ENCODE peak calls at places on chromosome X, in seven cellular contexts. One of them, this sample, is unnamed.

GRCh38 chrX:149711545-149712236 is at the start of gene MAGEA11:
- DNase-seq in CD4-positive, alpha-beta T cell: no peak
- DNase-seq in AG10803: no peak
- DNase-seq in lower lobe of right lung: no peak
- DNase-seq in fibroblast of pulmonary artery: no peak
- DNase-seq in choroid plexus epithelial cell: no peak
- DNase-seq in progenitor cell of endocrine pancreas: no peak
- DNase-seq in this sample: no peak

GRCh38 chrX:141278306-141278705 is 36.0 kb upstream of the SPANXC start:
- DNase-seq in CD4-positive, alpha-beta T cell: no peak
- DNase-seq in AG10803: peak; percentile 4
- DNase-seq in lower lobe of right lung: no peak
- DNase-seq in fibroblast of pulmonary artery: peak; percentile 35
- DNase-seq in choroid plexus epithelial cell: peak; percentile 36
- DNase-seq in progenitor cell of endocrine pancreas: no peak
- DNase-seq in this sample: peak; percentile 1

GRCh38 chrX:7690842-7691241 is 152.1 kb upstream of the VCX start:
- DNase-seq in CD4-positive, alpha-beta T cell: no peak
- DNase-seq in AG10803: no peak
- DNase-seq in lower lobe of right lung: no peak
- DNase-seq in fibroblast of pulmonary artery: no peak
- DNase-seq in choroid plexus epithelial cell: no peak
- DNase-seq in progenitor cell of endocrine pancreas: no peak
- DNase-seq in this sample: no peak

GRCh38 chrX:45172890-45173289 is 27.8 kb downstream of the DIPK2B start:
- DNase-seq in CD4-positive, alpha-beta T cell: no peak
- DNase-seq in AG10803: peak; percentile 30
- DNase-seq in lower lobe of right lung: no peak
- DNase-seq in fibroblast of pulmonary artery: peak; percentile 18
- DNase-seq in choroid plexus epithelial cell: peak; percentile 61
- DNase-seq in progenitor cell of endocrine pancreas: no peak
- DNase-seq in this sample: no peak

GRCh38 chrX:24846551-24847170 is 152.9 kb downstream of the POLA1 start:
- DNase-seq in CD4-positive, alpha-beta T cell: no peak
- DNase-seq in AG10803: peak; percentile 55
- DNase-seq in lower lobe of right lung: no peak
- DNase-seq in fibroblast of pulmonary artery: peak; percentile 59
- DNase-seq in choroid plexus epithelial cell: peak; percentile 64
- DNase-seq in progenitor cell of endocrine pancreas: no peak
- DNase-seq in this sample: no peak

GRCh38 chrX:120365320-120365719 is 3.4 kb downstream of the ATP1B4 start:
- DNase-seq in CD4-positive, alpha-beta T cell: peak; percentile 20
- DNase-seq in AG10803: peak; percentile 3
- DNase-seq in lower lobe of right lung: peak; percentile 51
- DNase-seq in fibroblast of pulmonary artery: peak; percentile 11
- DNase-seq in choroid plexus epithelial cell: peak; percentile 23
- DNase-seq in progenitor cell of endocrine pancreas: peak; percentile 13
- DNase-seq in this sample: no peak

GRCh38 chrX:111719426-111720210 is 38.6 kb downstream of the ALG13 start:
- DNase-seq in CD4-positive, alpha-beta T cell: no peak
- DNase-seq in AG10803: peak; percentile 1
- DNase-seq in lower lobe of right lung: no peak
- DNase-seq in fibroblast of pulmonary artery: peak; percentile 14
- DNase-seq in choroid plexus epithelial cell: peak; percentile 17
- DNase-seq in progenitor cell of endocrine pancreas: no peak
- DNase-seq in this sample: no peak

GRCh38 chrX:93591398-93591797 is 82.0 kb downstream of the NAP1L3 start:
- DNase-seq in CD4-positive, alpha-beta T cell: no peak
- DNase-seq in AG10803: no peak
- DNase-seq in lower lobe of right lung: no peak
- DNase-seq in fibroblast of pulmonary artery: no peak
- DNase-seq in choroid plexus epithelial cell: no peak
- DNase-seq in progenitor cell of endocrine pancreas: no peak
- DNase-seq in this sample: no peak

GRCh38 chrX:154308108-154308946 is 12.7 kb downstream of the TKTL1 start:
- DNase-seq in CD4-positive, alpha-beta T cell: peak; percentile 71
- DNase-seq in AG10803: peak; percentile 30
- DNase-seq in lower lobe of right lung: peak; percentile 52
- DNase-seq in fibroblast of pulmonary artery: peak; percentile 55
- DNase-seq in choroid plexus epithelial cell: peak; percentile 52
- DNase-seq in progenitor cell of endocrine pancreas: peak; percentile 38
- DNase-seq in this sample: peak; percentile 75

GRCh38 chrX:153708415-153708814 is 15.8 kb downstream of the BCAP31 start:
- DNase-seq in CD4-positive, alpha-beta T cell: no peak
- DNase-seq in AG10803: peak; percentile 65
- DNase-seq in lower lobe of right lung: peak; percentile 65
- DNase-seq in fibroblast of pulmonary artery: peak; percentile 78
- DNase-seq in choroid plexus epithelial cell: peak; percentile 90
- DNase-seq in progenitor cell of endocrine pancreas: peak; percentile 56
- DNase-seq in this sample: peak; percentile 62

GRCh38 chrX:13376857-13377441 is 57.1 kb upstream of the ATXN3L start:
- DNase-seq in CD4-positive, alpha-beta T cell: no peak
- DNase-seq in AG10803: peak; percentile 99
- DNase-seq in lower lobe of right lung: no peak
- DNase-seq in fibroblast of pulmonary artery: peak; percentile 96
- DNase-seq in choroid plexus epithelial cell: peak; percentile 96
- DNase-seq in progenitor cell of endocrine pancreas: no peak
- DNase-seq in this sample: no peak

GRCh38 chrX:41921492-41922124 is 1.7 kb downstream of the CASK start:
- DNase-seq in CD4-positive, alpha-beta T cell: no peak
- DNase-seq in AG10803: peak; percentile 71
- DNase-seq in lower lobe of right lung: no peak
- DNase-seq in fibroblast of pulmonary artery: peak; percentile 73
- DNase-seq in choroid plexus epithelial cell: peak; percentile 68
- DNase-seq in progenitor cell of endocrine pancreas: no peak
- DNase-seq in this sample: no peak

GRCh38 chrX:143781103-143781502 is 60.6 kb upstream of the SPANXN2 start:
- DNase-seq in CD4-positive, alpha-beta T cell: no peak
- DNase-seq in AG10803: peak; percentile 32
- DNase-seq in lower lobe of right lung: no peak
- DNase-seq in fibroblast of pulmonary artery: peak; percentile 15
- DNase-seq in choroid plexus epithelial cell: peak; percentile 1
- DNase-seq in progenitor cell of endocrine pancreas: no peak
- DNase-seq in this sample: no peak

GRCh38 chrX:103846395-103846794 is 14.3 kb upstream of the RAB9B start:
- DNase-seq in CD4-positive, alpha-beta T cell: no peak
- DNase-seq in AG10803: no peak
- DNase-seq in lower lobe of right lung: no peak
- DNase-seq in fibroblast of pulmonary artery: peak; percentile 12
- DNase-seq in choroid plexus epithelial cell: peak; percentile 7
- DNase-seq in progenitor cell of endocrine pancreas: no peak
- DNase-seq in this sample: no peak

GRCh38 chrX:131633285-131633917 is 89.5 kb downstream of the OR13H1 start:
- DNase-seq in CD4-positive, alpha-beta T cell: peak; percentile 4
- DNase-seq in AG10803: peak; percentile 43
- DNase-seq in lower lobe of right lung: no peak
- DNase-seq in fibroblast of pulmonary artery: peak; percentile 54
- DNase-seq in choroid plexus epithelial cell: peak; percentile 56
- DNase-seq in progenitor cell of endocrine pancreas: peak; percentile 55
- DNase-seq in this sample: peak; percentile 71

GRCh38 chrX:3191821-3192220 is 150.6 kb downstream of the ARSF start:
- DNase-seq in CD4-positive, alpha-beta T cell: no peak
- DNase-seq in AG10803: peak; percentile 84
- DNase-seq in lower lobe of right lung: no peak
- DNase-seq in fibroblast of pulmonary artery: no peak
- DNase-seq in choroid plexus epithelial cell: no peak
- DNase-seq in progenitor cell of endocrine pancreas: no peak
- DNase-seq in this sample: no peak

GRCh38 chrX:3713225-3713936 is at the start of gene PRKX:
- DNase-seq in CD4-positive, alpha-beta T cell: peak; percentile 60
- DNase-seq in AG10803: peak; percentile 27
- DNase-seq in lower lobe of right lung: peak; percentile 58
- DNase-seq in fibroblast of pulmonary artery: peak; percentile 42
- DNase-seq in choroid plexus epithelial cell: peak; percentile 41
- DNase-seq in progenitor cell of endocrine pancreas: peak; percentile 61
- DNase-seq in this sample: peak; percentile 57

GRCh38 chrX:12206413-12206812 is 68.1 kb downstream of the FRMPD4 start:
- DNase-seq in CD4-positive, alpha-beta T cell: no peak
- DNase-seq in AG10803: no peak
- DNase-seq in lower lobe of right lung: no peak
- DNase-seq in fibroblast of pulmonary artery: no peak
- DNase-seq in choroid plexus epithelial cell: no peak
- DNase-seq in progenitor cell of endocrine pancreas: no peak
- DNase-seq in this sample: no peak

GRCh38 chrX:55480390-55481062 is 9.1 kb downstream of the USP51 start:
- DNase-seq in CD4-positive, alpha-beta T cell: no peak
- DNase-seq in AG10803: no peak
- DNase-seq in lower lobe of right lung: no peak
- DNase-seq in fibroblast of pulmonary artery: no peak
- DNase-seq in choroid plexus epithelial cell: no peak
- DNase-seq in progenitor cell of endocrine pancreas: no peak
- DNase-seq in this sample: no peak

GRCh38 chrX:96719161-96719875 is 34.7 kb downstream of the DIAPH2 start:
- DNase-seq in CD4-positive, alpha-beta T cell: no peak
- DNase-seq in AG10803: no peak
- DNase-seq in lower lobe of right lung: no peak
- DNase-seq in fibroblast of pulmonary artery: no peak
- DNase-seq in choroid plexus epithelial cell: no peak
- DNase-seq in progenitor cell of endocrine pancreas: no peak
- DNase-seq in this sample: no peak

GRCh38 chrX:22800806-22801205 is 199.0 kb upstream of the DDX53 start:
- DNase-seq in CD4-positive, alpha-beta T cell: no peak
- DNase-seq in AG10803: peak; percentile 0
- DNase-seq in lower lobe of right lung: no peak
- DNase-seq in fibroblast of pulmonary artery: peak; percentile 14
- DNase-seq in choroid plexus epithelial cell: peak; percentile 5
- DNase-seq in progenitor cell of endocrine pancreas: no peak
- DNase-seq in this sample: no peak

GRCh38 chrX:123731258-123731986 is 1.4 kb downstream of the THOC2 start:
- DNase-seq in CD4-positive, alpha-beta T cell: no peak
- DNase-seq in AG10803: no peak
- DNase-seq in lower lobe of right lung: peak; percentile 59
- DNase-seq in fibroblast of pulmonary artery: peak; percentile 38
- DNase-seq in choroid plexus epithelial cell: peak; percentile 37
- DNase-seq in progenitor cell of endocrine pancreas: no peak
- DNase-seq in this sample: no peak

GRCh38 chrX:13293700-13294099 is 26.2 kb downstream of the ATXN3L start:
- DNase-seq in CD4-positive, alpha-beta T cell: no peak
- DNase-seq in AG10803: no peak
- DNase-seq in lower lobe of right lung: no peak
- DNase-seq in fibroblast of pulmonary artery: no peak
- DNase-seq in choroid plexus epithelial cell: no peak
- DNase-seq in progenitor cell of endocrine pancreas: no peak
- DNase-seq in this sample: no peak

GRCh38 chrX:108541286-108541685 is 101.6 kb downstream of the COL4A5 start:
- DNase-seq in CD4-positive, alpha-beta T cell: no peak
- DNase-seq in AG10803: no peak
- DNase-seq in lower lobe of right lung: no peak
- DNase-seq in fibroblast of pulmonary artery: no peak
- DNase-seq in choroid plexus epithelial cell: no peak
- DNase-seq in progenitor cell of endocrine pancreas: no peak
- DNase-seq in this sample: no peak

GRCh38 chrX:39953879-39954278 is 143.9 kb downstream of the BCOR start:
- DNase-seq in CD4-positive, alpha-beta T cell: no peak
- DNase-seq in AG10803: no peak
- DNase-seq in lower lobe of right lung: peak; percentile 86
- DNase-seq in fibroblast of pulmonary artery: peak; percentile 47
- DNase-seq in choroid plexus epithelial cell: peak; percentile 78
- DNase-seq in progenitor cell of endocrine pancreas: no peak
- DNase-seq in this sample: no peak

DNA sequence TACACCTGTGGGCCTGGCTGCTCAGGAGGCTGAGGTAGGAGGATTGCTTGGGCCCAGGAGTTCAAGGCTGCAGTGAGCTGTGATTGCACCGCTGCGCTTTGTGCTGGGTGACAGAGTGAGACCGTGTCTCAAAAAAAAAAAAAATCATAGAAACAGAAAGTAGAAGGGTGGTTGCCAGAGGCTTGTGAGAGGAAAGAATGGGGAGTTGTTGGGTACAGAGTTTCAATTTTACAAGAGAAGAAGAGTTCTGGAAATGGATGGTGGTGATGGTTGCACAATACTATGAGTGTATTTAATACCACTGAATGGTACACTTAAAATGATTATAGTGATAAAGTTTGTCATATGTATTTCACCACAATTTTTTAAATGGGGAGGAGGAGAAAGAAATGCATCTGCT is 10.2 kb upstream of the GLOD5 start:
- DNase-seq in CD4-positive, alpha-beta T cell: no peak
- DNase-seq in AG10803: no peak
- DNase-seq in lower lobe of right lung: no peak
- DNase-seq in fibroblast of pulmonary artery: no peak
- DNase-seq in choroid plexus epithelial cell: no peak
- DNase-seq in progenitor cell of endocrine pancreas: no peak
- DNase-seq in this sample: no peak
- TF ChIP-seq CTCF in CD4-positive, alpha-beta T cell: no peak
- TF ChIP-seq CTCF in AG10803: no peak
- TF ChIP-seq CTCF in lower lobe of right lung: no peak
- TF ChIP-seq CTCF in fibroblast of pulmonary artery: no peak
- TF ChIP-seq CTCF in choroid plexus epithelial cell: no peak
- TF ChIP-seq CTCF in progenitor cell of endocrine pancreas: no peak
- TF ChIP-seq CTCF in this sample: no peak

GRCh38 chrX:100819837-100820666 is at the start of gene CSTF2:
- DNase-seq in CD4-positive, alpha-beta T cell: peak; percentile 68
- DNase-seq in AG10803: peak; percentile 76
- DNase-seq in lower lobe of right lung: peak; percentile 91
- DNase-seq in fibroblast of pulmonary artery: peak; percentile 85
- DNase-seq in choroid plexus epithelial cell: peak; percentile 86
- DNase-seq in progenitor cell of endocrine pancreas: peak; percentile 57
- DNase-seq in this sample: peak; percentile 49
- TF ChIP-seq CTCF in CD4-positive, alpha-beta T cell: no peak
- TF ChIP-seq CTCF in AG10803: peak; percentile 18
- TF ChIP-seq CTCF in lower lobe of right lung: no peak
- TF ChIP-seq CTCF in fibroblast of pulmonary artery: peak; percentile 5
- TF ChIP-seq CTCF in choroid plexus epithelial cell: peak; percentile 26
- TF ChIP-seq CTCF in progenitor cell of endocrine pancreas: peak; percentile 36
- TF ChIP-seq CTCF in this sample: peak; percentile 39

GRCh38 chrX:132636080-132636479 is 147.2 kb upstream of the MBNL3 start:
- DNase-seq in CD4-positive, alpha-beta T cell: no peak
- DNase-seq in AG10803: peak; percentile 24
- DNase-seq in lower lobe of right lung: no peak
- DNase-seq in fibroblast of pulmonary artery: peak; percentile 10
- DNase-seq in choroid plexus epithelial cell: peak; percentile 16
- DNase-seq in progenitor cell of endocrine pancreas: no peak
- DNase-seq in this sample: no peak
- TF ChIP-seq CTCF in CD4-positive, alpha-beta T cell: no peak
- TF ChIP-seq CTCF in AG10803: peak; percentile 22
- TF ChIP-seq CTCF in lower lobe of right lung: no peak
- TF ChIP-seq CTCF in fibroblast of pulmonary artery: no peak
- TF ChIP-seq CTCF in choroid plexus epithelial cell: no peak
- TF ChIP-seq CTCF in progenitor cell of endocrine pancreas: no peak
- TF ChIP-seq CTCF in this sample: no peak

GRCh38 chrX:139475432-139475831 is 55.1 kb upstream of the F9 start:
- DNase-seq in CD4-positive, alpha-beta T cell: no peak
- DNase-seq in AG10803: no peak
- DNase-seq in lower lobe of right lung: no peak
- DNase-seq in fibroblast of pulmonary artery: no peak
- DNase-seq in choroid plexus epithelial cell: no peak
- DNase-seq in progenitor cell of endocrine pancreas: no peak
- DNase-seq in this sample: no peak
- TF ChIP-seq CTCF in CD4-positive, alpha-beta T cell: no peak
- TF ChIP-seq CTCF in AG10803: no peak
- TF ChIP-seq CTCF in lower lobe of right lung: no peak
- TF ChIP-seq CTCF in fibroblast of pulmonary artery: no peak
- TF ChIP-seq CTCF in choroid plexus epithelial cell: no peak
- TF ChIP-seq CTCF in progenitor cell of endocrine pancreas: no peak
- TF ChIP-seq CTCF in this sample: no peak

This sample was measured in neural crest cell.